ENCODE peak calls at places on chromosomes 11 and 22, in eight cellular contexts. K, J, U, R, V, E, Y and I are unnamed samples.

GRCh38 chr11:126231725-126232459 is 20.3 kb downstream of the FAM118B start:
- DNase-seq in K (no peak), J (no peak), U (no peak), R (no peak), V (no peak), E (no peak), Y (no peak), I (no peak)

GRCh38 chr11:118621071-118621815 is 13.8 kb downstream of the PHLDB1 start:
- DNase-seq in K (no peak), J (peak), U (peak), R (peak), V (peak), E (no peak), Y (peak), I (no peak)

GRCh38 chr11:115104851-115105453 is 399.3 kb downstream of the CADM1 start:
- DNase-seq in K (no peak), J (no peak), U (no peak), R (no peak), V (no peak), E (no peak), Y (no peak), I (no peak)

GRCh38 chr11:76388408-76388807 is 7.3 kb downstream of the GVQW3 start:
- DNase-seq in K (no peak), J (no peak), U (no peak), R (no peak), V (no peak), E (no peak), Y (no peak), I (no peak)

GRCh38 chr11:102518296-102519094 is 12.1 kb downstream of the MMP7 start:
- DNase-seq in K (no peak), J (no peak), U (no peak), R (no peak), V (no peak), E (no peak), Y (no peak), I (no peak)

GRCh38 chr11:10301656-10302293 is 3.1 kb upstream of the ADM start:
- DNase-seq in K (no peak), J (no peak), U (no peak), R (no peak), V (no peak), E (peak), Y (no peak), I (no peak)

GRCh38 chr22:29798801-29799200 is 31.6 kb downstream of the UQCR10 start:
- DNase-seq in K (no peak), J (no peak), U (no peak), R (no peak), V (no peak), E (no peak), Y (no peak), I (no peak)

GRCh38 chr22:19912236-19912999 is 29.2 kb upstream of the COMT start:
- DNase-seq in K (no peak), J (no peak), U (no peak), R (no peak), V (no peak), E (no peak), Y (no peak), I (no peak)

GRCh38 chr11:17972987-17973386 is 39.9 kb downstream of the SERGEF start:
- DNase-seq in K (peak), J (peak), U (peak), R (peak), V (no peak), E (peak), Y (no peak), I (no peak)

GRCh38 chr11:86916330-86916729 is 38.9 kb downstream of the FZD4 start:
- DNase-seq in K (no peak), J (no peak), U (no peak), R (no peak), V (no peak), E (peak), Y (no peak), I (no peak)

GRCh38 chr22:27866136-27867091 is 52.6 kb downstream of the PITPNB start:
- DNase-seq in K (peak), J (no peak), U (no peak), R (no peak), V (no peak), E (peak), Y (no peak), I (no peak)

GRCh38 chr11:103257360-103257759 is 148.1 kb downstream of the DYNC2H1 start:
- DNase-seq in K (no peak), J (no peak), U (no peak), R (no peak), V (no peak), E (no peak), Y (no peak), I (no peak)

DNA sequence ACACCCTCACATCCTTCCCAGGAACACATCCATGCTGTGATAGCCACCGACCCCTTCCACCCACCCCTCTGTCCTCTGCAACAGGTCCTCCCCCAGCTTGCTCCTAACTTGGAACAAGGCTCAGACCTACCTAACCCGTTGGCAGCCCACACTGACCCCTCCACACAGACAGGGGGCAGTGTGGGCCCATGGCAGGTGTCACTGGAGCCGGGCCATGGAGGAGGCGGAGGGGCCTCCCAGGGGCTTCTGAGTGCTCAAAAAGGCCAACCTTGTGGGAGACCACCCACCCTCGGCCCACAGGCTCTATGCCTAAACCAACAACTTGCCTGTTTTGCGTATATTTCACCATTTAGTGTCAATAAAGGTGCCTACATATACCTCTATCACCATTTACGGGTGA is 57.0 kb downstream of the CERK start:
- DNase-seq in K (no peak), J (no peak), U (no peak), R (no peak), V (no peak), E (no peak), Y (no peak), I (no peak)
- TF ChIP-seq CTCF in K (no peak), J (no peak), U (peak), R (peak), V (peak), E (peak), Y (peak), I (no peak)

DNA sequence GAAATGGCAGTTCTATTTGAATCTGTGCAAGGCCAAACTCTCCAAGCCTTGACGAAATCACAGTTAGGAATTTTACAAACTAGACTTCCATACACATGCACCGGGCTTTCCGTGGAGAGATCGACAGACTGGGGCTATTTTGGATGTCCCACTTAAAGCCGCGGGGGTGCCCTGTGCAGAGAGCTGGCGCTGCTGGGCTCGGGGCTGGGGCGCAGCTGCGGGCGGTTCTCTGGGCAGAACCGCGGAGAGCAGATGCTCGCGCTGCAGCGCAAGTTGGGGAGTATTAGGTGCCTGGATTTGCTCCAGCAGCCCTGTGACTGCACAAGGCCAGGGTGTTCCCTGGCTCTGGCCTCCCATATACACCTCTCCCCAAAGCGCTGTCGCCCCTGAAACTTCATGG is 67.2 kb downstream of the SPATA19 start:
- DNase-seq in K (no peak), J (no peak), U (no peak), R (no peak), V (no peak), E (no peak), Y (no peak), I (no peak)
- TF ChIP-seq CTCF in K (no peak), J (no peak), U (no peak), R (no peak), V (no peak), E (no peak), Y (no peak), I (no peak)

DNA sequence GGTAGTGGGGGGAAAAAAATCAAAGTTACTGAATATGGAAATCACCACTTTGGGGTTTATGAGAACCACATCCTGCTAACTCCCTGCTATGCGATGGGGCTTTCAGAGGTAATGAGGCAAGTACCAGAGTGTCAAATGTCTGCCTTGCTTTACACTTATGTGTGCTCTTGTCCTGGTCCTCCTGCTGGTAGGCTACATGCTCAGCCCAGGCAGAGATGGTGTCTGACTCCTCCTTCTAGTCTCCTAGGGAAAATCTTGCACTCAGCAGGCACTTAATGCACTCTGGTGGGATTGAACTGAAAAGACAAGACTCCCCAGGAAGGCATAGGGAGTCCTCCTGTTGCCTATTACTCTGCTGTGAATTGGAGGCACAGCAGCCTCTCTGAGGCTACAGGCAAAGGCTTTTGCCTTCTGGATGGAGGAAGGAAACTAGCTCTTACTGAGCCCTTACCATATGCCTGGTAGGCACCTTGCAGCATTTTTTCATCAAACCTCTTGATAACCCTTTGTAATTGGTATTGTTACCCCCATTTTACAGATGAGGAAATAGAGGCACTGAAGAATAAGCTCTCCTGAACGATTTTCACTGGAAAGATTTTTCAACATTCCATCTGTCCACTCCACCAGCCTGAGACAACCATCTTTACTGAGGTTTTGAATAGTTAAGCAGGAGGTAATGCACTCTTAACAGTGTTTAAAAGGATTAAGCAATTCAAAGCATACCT is 132.1 kb upstream of the PAX6 start:
- DNase-seq in K (no peak), J (no peak), U (no peak), R (no peak), V (no peak), E (no peak), Y (no peak), I (no peak)
- TF ChIP-seq CTCF in K (no peak), J (no peak), U (no peak), R (no peak), V (no peak), E (no peak), Y (no peak), I (no peak)

DNA sequence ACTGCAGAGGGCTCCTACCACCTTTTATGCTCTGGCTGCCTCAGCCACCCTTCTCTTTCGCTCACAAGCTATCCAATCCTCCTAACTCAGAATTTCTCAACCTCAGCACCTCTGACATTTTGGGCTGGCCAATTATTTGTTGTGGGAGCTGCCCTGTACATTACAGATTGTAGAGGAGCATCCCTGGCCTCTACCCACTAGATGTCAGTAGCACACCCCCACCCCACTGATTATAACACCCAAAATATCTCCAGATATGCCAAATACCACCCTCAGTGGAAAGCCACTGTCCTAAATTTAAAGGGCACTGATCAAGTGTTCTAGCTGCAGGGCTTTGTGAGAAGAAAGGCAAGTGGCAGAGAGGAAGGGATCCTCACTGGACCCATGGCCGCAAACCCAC is 443.1 kb downstream of the SOX6 start:
- DNase-seq in K (no peak), J (no peak), U (no peak), R (no peak), V (no peak), E (no peak), Y (no peak), I (no peak)
- TF ChIP-seq CTCF in K (no peak), J (no peak), U (no peak), R (no peak), V (no peak), E (no peak), Y (no peak), I (no peak)

DNA sequence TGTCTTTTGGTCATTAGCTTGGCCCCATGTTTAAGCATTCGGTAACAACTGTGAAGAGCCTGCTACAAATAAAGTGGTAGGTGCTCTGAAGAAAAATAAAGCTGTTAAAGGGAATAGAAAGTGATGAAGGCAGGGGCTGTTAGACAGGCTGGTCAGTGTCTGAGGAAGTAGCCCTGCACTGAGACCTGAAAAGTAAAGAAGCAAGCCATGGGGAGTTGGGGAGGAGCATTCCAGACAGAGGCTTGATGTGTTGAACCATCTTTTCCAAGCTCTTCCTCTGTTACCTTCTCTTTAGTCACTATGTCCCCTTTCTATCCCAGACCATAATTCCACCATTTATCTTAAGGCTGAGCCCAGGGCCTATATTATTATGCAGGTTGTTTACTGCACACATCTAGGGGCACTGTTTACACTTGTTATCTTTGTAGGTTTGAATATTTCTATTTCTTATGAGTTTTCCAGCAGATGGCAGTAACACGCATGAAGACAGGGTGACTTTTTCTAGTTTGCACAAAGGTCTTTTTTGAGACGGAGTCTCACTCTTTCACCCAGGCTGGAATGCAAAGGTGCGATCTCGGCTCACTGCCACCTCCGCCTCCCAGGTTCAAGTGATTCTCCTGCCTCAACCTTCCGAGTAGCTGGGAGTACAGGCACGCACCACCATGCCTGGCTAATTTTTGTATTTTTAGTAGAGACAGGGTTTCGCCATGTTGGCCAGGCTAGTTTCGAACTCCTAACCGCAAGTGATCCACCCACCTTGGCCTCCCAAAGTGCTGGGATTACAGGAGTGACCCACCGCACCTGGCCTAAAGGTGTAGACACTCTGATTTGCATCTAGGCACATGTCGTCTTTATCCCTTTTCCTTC is 23.0 kb downstream of the ZFTA start:
- DNase-seq in K (no peak), J (no peak), U (no peak), R (no peak), V (no peak), E (no peak), Y (no peak), I (no peak)
- TF ChIP-seq CTCF in K (no peak), J (no peak), U (no peak), R (no peak), V (no peak), E (peak), Y (no peak), I (no peak)

DNA sequence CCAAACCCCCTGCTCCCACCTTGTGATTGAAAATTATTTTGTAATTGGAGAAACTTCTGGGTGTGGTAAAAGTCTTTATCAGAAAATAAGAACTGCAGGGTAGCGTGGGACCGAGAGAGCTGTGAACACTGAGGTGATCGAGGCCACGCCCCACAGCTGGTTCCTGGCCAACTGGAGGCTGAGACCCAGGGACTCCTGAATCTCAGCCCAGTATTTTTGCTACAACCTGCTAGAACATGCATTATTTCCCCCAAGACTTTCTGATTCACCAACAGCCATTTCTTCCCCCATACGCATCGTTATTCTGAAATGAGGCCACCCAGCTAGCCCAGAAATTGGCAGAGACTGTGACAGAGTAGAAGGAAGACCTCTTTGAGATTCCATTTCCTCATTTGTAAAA is 3.3 kb upstream of the FGF19 start:
- DNase-seq in K (no peak), J (no peak), U (no peak), R (no peak), V (no peak), E (no peak), Y (no peak), I (no peak)
- TF ChIP-seq CTCF in K (no peak), J (no peak), U (no peak), R (no peak), V (no peak), E (no peak), Y (no peak), I (no peak)

DNA sequence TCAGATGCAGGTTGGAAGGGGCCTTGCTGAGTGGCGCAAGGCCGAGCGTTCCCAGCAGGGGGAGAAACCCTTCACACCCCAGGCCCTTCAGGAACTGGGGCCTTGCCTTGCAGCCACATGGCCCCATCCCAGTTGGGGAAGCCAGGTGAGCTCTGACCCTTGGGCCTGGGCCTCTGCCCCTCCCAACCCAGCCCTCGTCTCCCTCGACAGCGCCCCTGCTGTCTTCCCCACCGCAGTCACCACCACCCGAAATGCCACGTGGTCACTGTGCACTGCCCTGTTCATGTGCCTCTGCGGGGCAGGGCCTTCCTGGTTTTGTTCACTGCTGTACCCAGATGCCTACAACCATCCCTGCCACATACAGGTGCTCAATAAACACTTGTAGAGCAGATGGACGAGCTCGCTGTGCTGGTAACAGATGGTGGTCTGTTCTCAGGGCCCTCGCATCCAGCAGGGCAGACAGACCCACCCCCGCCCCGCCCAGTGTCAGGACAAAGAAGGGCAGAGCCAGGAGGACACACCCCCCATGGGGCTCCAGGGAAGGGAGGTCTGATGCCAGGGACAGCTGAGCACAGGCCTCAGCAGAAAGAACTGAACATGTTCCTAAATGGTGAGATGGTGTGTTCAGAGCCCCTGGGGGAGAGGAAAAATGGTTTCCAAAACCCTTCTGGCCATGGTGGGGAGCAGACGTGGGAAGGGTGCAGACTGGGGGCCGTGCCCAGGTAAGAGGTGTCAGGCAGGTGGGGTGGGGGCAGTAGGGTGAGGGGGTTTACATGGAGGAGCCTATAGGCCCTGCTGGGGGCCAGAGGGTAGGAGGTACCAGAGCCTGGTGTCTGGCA is 3.7 kb downstream of the POLR2L start:
- DNase-seq in K (no peak), J (no peak), U (no peak), R (no peak), V (peak), E (no peak), Y (no peak), I (no peak)
- TF ChIP-seq CTCF in K (peak), J (peak), U (no peak), R (no peak), V (no peak), E (peak), Y (no peak), I (no peak)